ENCODE peak calls at places on chromosomes 12 and 14, in nine cellular contexts. One of them, this sample, is unnamed. For H3K9me3, the result is how much of the 10 kb centered on the place peaks cover.

GRCh38 chr12:2998789-2999264 is 39.6 kb downstream of the TEAD4 start:
- DNase-seq in uterus: peak
- DNase-seq in H9: peak
- DNase-seq in A549: no peak
- DNase-seq in PC-9: no peak
- DNase-seq in GM12878: no peak
- DNase-seq in Karpas-422: no peak
- DNase-seq in GM23248: peak
- DNase-seq in cardiac muscle cell: peak
- DNase-seq in this sample: no peak

GRCh38 chr12:117300131-117300530 is 61.3 kb downstream of the NOS1 start:
- DNase-seq in PC-9: no peak
- DNase-seq in cardiac muscle cell: no peak
- DNase-seq in GM12878: no peak
- DNase-seq in H9: no peak
- DNase-seq in GM23248: no peak
- DNase-seq in Karpas-422: no peak
- DNase-seq in uterus: no peak
- DNase-seq in A549: no peak
- DNase-seq in this sample: no peak

GRCh38 chr14:84877061-84877460 is 652.9 kb upstream of the FLRT2 start:
- DNase-seq in GM12878: no peak
- DNase-seq in Karpas-422: no peak
- DNase-seq in GM23248: no peak
- DNase-seq in A549: no peak
- DNase-seq in PC-9: no peak
- DNase-seq in H9: no peak
- DNase-seq in cardiac muscle cell: no peak
- DNase-seq in uterus: no peak
- DNase-seq in this sample: no peak

GRCh38 chr14:100663528-100664052 is 63.1 kb upstream of the DLK1 start:
- DNase-seq in A549: no peak
- DNase-seq in cardiac muscle cell: no peak
- DNase-seq in GM23248: no peak
- DNase-seq in PC-9: no peak
- DNase-seq in uterus: no peak
- DNase-seq in GM12878: no peak
- DNase-seq in Karpas-422: no peak
- DNase-seq in H9: no peak
- DNase-seq in this sample: no peak

GRCh38 chr12:47835017-47835830 is 15.5 kb upstream of the HDAC7 start:
- DNase-seq in uterus: no peak
- DNase-seq in Karpas-422: peak
- DNase-seq in H9: peak
- DNase-seq in cardiac muscle cell: no peak
- DNase-seq in GM12878: no peak
- DNase-seq in GM23248: no peak
- DNase-seq in A549: no peak
- DNase-seq in PC-9: no peak
- DNase-seq in this sample: peak

GRCh38 chr12:124913474-124914391 is 717 bp downstream of the UBC start:
- DNase-seq in GM12878: no peak
- DNase-seq in cardiac muscle cell: peak
- DNase-seq in H9: peak
- DNase-seq in PC-9: peak
- DNase-seq in Karpas-422: peak
- DNase-seq in A549: peak
- DNase-seq in GM23248: peak
- DNase-seq in uterus: peak
- DNase-seq in this sample: peak

GRCh38 chr14:61120576-61120975 is 139.5 kb downstream of the SLC38A6 start:
- DNase-seq in A549: no peak
- DNase-seq in H9: no peak
- DNase-seq in Karpas-422: no peak
- DNase-seq in GM12878: no peak
- DNase-seq in GM23248: no peak
- DNase-seq in PC-9: no peak
- DNase-seq in cardiac muscle cell: no peak
- DNase-seq in uterus: no peak
- DNase-seq in this sample: no peak

GRCh38 chr12:104044158-104044557 is 5.8 kb downstream of the GLT8D2 start:
- DNase-seq in PC-9: no peak
- DNase-seq in Karpas-422: no peak
- DNase-seq in H9: no peak
- DNase-seq in uterus: no peak
- DNase-seq in A549: no peak
- DNase-seq in cardiac muscle cell: no peak
- DNase-seq in GM23248: no peak
- DNase-seq in GM12878: no peak
- DNase-seq in this sample: no peak

GRCh38 chr14:70884595-70885342 is 22.5 kb upstream of the PCNX1 start:
- DNase-seq in Karpas-422: no peak
- DNase-seq in uterus: no peak
- DNase-seq in cardiac muscle cell: no peak
- DNase-seq in A549: no peak
- DNase-seq in GM23248: no peak
- DNase-seq in H9: no peak
- DNase-seq in PC-9: no peak
- DNase-seq in GM12878: no peak
- DNase-seq in this sample: no peak

GRCh38 chr12:56151672-56152131 is 685 bp upstream of the MYL6B start:
- DNase-seq in A549: peak
- DNase-seq in cardiac muscle cell: peak
- DNase-seq in uterus: no peak
- DNase-seq in H9: peak
- DNase-seq in GM23248: peak
- DNase-seq in GM12878: no peak
- DNase-seq in Karpas-422: peak
- DNase-seq in PC-9: peak
- DNase-seq in this sample: peak

GRCh38 chr12:2373307-2373706 is 320.5 kb downstream of the CACNA1C start:
- DNase-seq in GM12878: no peak
- DNase-seq in uterus: no peak
- DNase-seq in GM23248: no peak
- DNase-seq in cardiac muscle cell: no peak
- DNase-seq in PC-9: no peak
- DNase-seq in H9: no peak
- DNase-seq in A549: no peak
- DNase-seq in Karpas-422: no peak
- DNase-seq in this sample: no peak

GRCh38 chr14:105294142-105294597 is 6.6 kb downstream of the BRF1 start:
- DNase-seq in A549: no peak
- DNase-seq in H9: no peak
- DNase-seq in PC-9: no peak
- DNase-seq in GM23248: peak
- DNase-seq in uterus: no peak
- DNase-seq in GM12878: no peak
- DNase-seq in Karpas-422: peak
- DNase-seq in cardiac muscle cell: no peak
- DNase-seq in this sample: peak

GRCh38 chr12:48857278-48857994 is 5.5 kb upstream of the DDX23 start:
- DNase-seq in GM23248: no peak
- DNase-seq in cardiac muscle cell: no peak
- DNase-seq in Karpas-422: peak
- DNase-seq in A549: no peak
- DNase-seq in GM12878: no peak
- DNase-seq in PC-9: no peak
- DNase-seq in H9: no peak
- DNase-seq in uterus: no peak
- DNase-seq in this sample: peak

GRCh38 chr12:62689042-62689839 is 222.6 kb downstream of the MON2 start:
- DNase-seq in uterus: no peak
- DNase-seq in H9: no peak
- DNase-seq in GM23248: no peak
- DNase-seq in A549: no peak
- DNase-seq in cardiac muscle cell: no peak
- DNase-seq in PC-9: no peak
- DNase-seq in Karpas-422: no peak
- DNase-seq in GM12878: no peak
- DNase-seq in this sample: no peak

DNA sequence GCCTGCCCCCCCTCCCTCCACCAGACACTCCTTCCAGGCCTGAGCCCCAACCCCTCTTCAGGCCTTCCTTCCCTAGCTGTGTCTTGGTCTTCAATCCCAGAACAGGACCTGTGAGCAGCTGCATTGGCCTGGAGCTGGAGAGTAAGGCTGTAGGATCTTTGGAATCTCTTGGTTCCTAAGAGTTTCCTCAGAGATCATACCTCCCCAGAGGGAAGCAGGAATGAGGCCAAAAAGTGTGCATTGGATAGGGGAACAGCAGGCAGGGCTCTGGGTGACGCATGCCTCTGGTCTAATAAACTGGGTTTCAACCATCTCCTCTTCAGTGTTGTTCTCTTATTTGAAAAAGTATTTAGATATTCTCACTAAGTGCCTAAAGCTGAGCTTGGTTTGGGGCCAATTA is 1.8 kb upstream of the SMARCD1 start:
- DNase-seq in GM23248: no peak
- DNase-seq in uterus: no peak
- DNase-seq in A549: no peak
- DNase-seq in H9: no peak
- DNase-seq in cardiac muscle cell: no peak
- DNase-seq in PC-9: no peak
- DNase-seq in Karpas-422: no peak
- DNase-seq in GM12878: no peak
- DNase-seq in this sample: no peak
- H3K9me3 ChIP-seq in GM23248: under half
- H3K9me3 ChIP-seq in uterus: under half
- H3K9me3 ChIP-seq in A549: under half
- H3K9me3 ChIP-seq in H9: under half
- H3K9me3 ChIP-seq in cardiac muscle cell: under half
- H3K9me3 ChIP-seq in PC-9: under half
- H3K9me3 ChIP-seq in Karpas-422: under half
- H3K9me3 ChIP-seq in GM12878: under half
- H3K9me3 ChIP-seq in this sample: under half

DNA sequence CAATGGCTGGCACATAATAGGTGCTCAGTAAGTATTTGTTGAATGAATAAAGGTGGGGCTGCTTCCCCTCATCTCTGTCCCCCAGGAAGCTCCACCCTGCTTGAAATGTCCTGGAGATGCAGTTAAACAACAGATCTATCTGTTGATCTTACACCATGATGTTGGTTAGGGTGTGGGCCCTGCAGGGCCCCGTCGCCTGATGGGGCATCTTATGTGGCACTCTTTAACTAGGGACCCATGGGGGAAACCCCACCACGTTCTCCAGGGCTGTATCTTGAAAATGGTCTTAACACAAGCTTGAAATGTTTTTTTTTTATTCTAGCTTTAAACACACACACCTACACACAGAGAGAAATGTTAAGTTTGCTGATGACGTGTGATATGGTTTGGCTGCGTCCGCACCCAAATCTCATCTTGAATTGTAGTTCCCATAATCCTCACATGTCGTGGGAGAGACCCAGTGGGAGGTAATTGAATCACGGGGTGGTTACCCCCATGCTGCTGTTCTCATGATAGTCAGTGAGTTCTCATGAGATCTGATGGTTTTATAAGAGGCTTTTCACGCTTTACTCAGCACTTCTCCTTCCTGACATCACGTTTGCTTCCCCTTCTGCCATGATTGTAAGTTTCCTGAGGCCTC is 741.7 kb downstream of the VRK1 start:
- DNase-seq in PC-9: no peak
- DNase-seq in uterus: no peak
- DNase-seq in cardiac muscle cell: no peak
- DNase-seq in H9: no peak
- DNase-seq in Karpas-422: no peak
- DNase-seq in GM12878: no peak
- DNase-seq in A549: no peak
- DNase-seq in GM23248: no peak
- DNase-seq in this sample: no peak
- H3K9me3 ChIP-seq in PC-9: under half
- H3K9me3 ChIP-seq in uterus: under half
- H3K9me3 ChIP-seq in cardiac muscle cell: under half
- H3K9me3 ChIP-seq in H9: under half
- H3K9me3 ChIP-seq in Karpas-422: under half
- H3K9me3 ChIP-seq in GM12878: under half
- H3K9me3 ChIP-seq in A549: under half
- H3K9me3 ChIP-seq in GM23248: under half
- H3K9me3 ChIP-seq in this sample: under half

GRCh38 chr12:37543966-37544668 is 772.5 kb upstream of the ALG10B start:
- DNase-seq in GM12878: no peak
- DNase-seq in cardiac muscle cell: no peak
- DNase-seq in GM23248: no peak
- DNase-seq in A549: no peak
- DNase-seq in PC-9: no peak
- DNase-seq in uterus: no peak
- DNase-seq in Karpas-422: no peak
- DNase-seq in H9: no peak
- DNase-seq in this sample: no peak

GRCh38 chr12:37545759-37546158 is 770.8 kb upstream of the ALG10B start:
- DNase-seq in Karpas-422: no peak
- DNase-seq in H9: no peak
- DNase-seq in GM23248: no peak
- DNase-seq in A549: no peak
- DNase-seq in GM12878: no peak
- DNase-seq in PC-9: no peak
- DNase-seq in cardiac muscle cell: no peak
- DNase-seq in uterus: no peak
- DNase-seq in this sample: no peak

GRCh38 chr12:37547611-37548010 is 769.0 kb upstream of the ALG10B start:
- DNase-seq in GM23248: no peak
- DNase-seq in PC-9: no peak
- DNase-seq in uterus: no peak
- DNase-seq in GM12878: no peak
- DNase-seq in A549: no peak
- DNase-seq in Karpas-422: no peak
- DNase-seq in cardiac muscle cell: no peak
- DNase-seq in H9: no peak
- DNase-seq in this sample: no peak

GRCh38 chr12:37546901-37547475 is 769.6 kb upstream of the ALG10B start:
- DNase-seq in A549: no peak
- DNase-seq in GM12878: no peak
- DNase-seq in cardiac muscle cell: no peak
- DNase-seq in PC-9: no peak
- DNase-seq in GM23248: no peak
- DNase-seq in H9: no peak
- DNase-seq in Karpas-422: no peak
- DNase-seq in uterus: no peak
- DNase-seq in this sample: no peak

GRCh38 chr12:37546206-37546605 is 770.4 kb upstream of the ALG10B start:
- DNase-seq in GM12878: no peak
- DNase-seq in GM23248: no peak
- DNase-seq in PC-9: no peak
- DNase-seq in Karpas-422: no peak
- DNase-seq in uterus: no peak
- DNase-seq in A549: no peak
- DNase-seq in cardiac muscle cell: no peak
- DNase-seq in H9: no peak
- DNase-seq in this sample: no peak
- H3K9me3 ChIP-seq in GM12878: under half
- H3K9me3 ChIP-seq in GM23248: under half
- H3K9me3 ChIP-seq in PC-9: under half
- H3K9me3 ChIP-seq in Karpas-422: under half
- H3K9me3 ChIP-seq in uterus: under half
- H3K9me3 ChIP-seq in A549: under half
- H3K9me3 ChIP-seq in cardiac muscle cell: under half
- H3K9me3 ChIP-seq in H9: half or more
- H3K9me3 ChIP-seq in this sample: under half

DNA sequence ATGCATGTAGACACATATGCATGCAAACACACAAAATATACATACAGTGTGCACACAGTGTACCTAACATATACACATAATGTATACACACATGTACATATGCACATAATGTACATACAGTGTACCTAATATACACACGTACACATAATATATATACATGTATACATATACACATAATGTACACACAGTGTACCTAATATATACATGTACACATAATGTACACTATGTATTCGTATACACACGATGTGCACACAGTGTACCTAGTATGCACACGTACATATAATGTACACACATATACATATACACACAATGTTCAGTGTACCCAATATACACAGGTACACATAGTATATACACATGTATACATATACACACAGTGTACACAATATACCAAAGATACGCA is 70.0 kb downstream of the DNAH10 start:
- DNase-seq in GM23248: no peak
- DNase-seq in PC-9: no peak
- DNase-seq in GM12878: no peak
- DNase-seq in H9: no peak
- DNase-seq in uterus: no peak
- DNase-seq in cardiac muscle cell: no peak
- DNase-seq in Karpas-422: no peak
- DNase-seq in A549: no peak
- DNase-seq in this sample: no peak
- H3K9me3 ChIP-seq in GM23248: under half
- H3K9me3 ChIP-seq in PC-9: under half
- H3K9me3 ChIP-seq in GM12878: under half
- H3K9me3 ChIP-seq in H9: under half
- H3K9me3 ChIP-seq in uterus: under half
- H3K9me3 ChIP-seq in cardiac muscle cell: under half
- H3K9me3 ChIP-seq in Karpas-422: under half
- H3K9me3 ChIP-seq in A549: under half
- H3K9me3 ChIP-seq in this sample: under half